ENCODE peak calls at places on chromosomes 11 and 22, in nine cellular contexts. A is transverse colon, G is HFF-Myc, M is uterus, D is neural crest cell, B is cardiac muscle cell, Q is tibial artery, F is AG04450, T is lung. E is an unnamed sample.

GRCh38 chr22:35275580-35275979 is 18.3 kb downstream of the HMGXB4 start:
- DNase-seq in G (no peak), Q (no peak), M (no peak), T (no peak), F (no peak), A (no peak), D (no peak), B (no peak), E (no peak)

GRCh38 chr11:117830674-117831351 is 6.3 kb upstream of the FXYD2 start:
- DNase-seq in A (peak), B (no peak), Q (peak), G (no peak), M (peak), F (no peak), T (no peak), D (no peak), E (no peak)

GRCh38 chr11:66969584-66970205 is 5.4 kb upstream of the C11orf86 start:
- DNase-seq in F (peak), D (no peak), A (no peak), T (no peak), B (peak), G (peak), M (no peak), Q (no peak), E (no peak)

GRCh38 chr22:44735518-44736428 is 16.6 kb upstream of the ARHGAP8 start:
- DNase-seq in T (peak), Q (peak), G (no peak), A (peak), B (peak), M (peak), F (no peak), D (peak), E (peak)

GRCh38 chr11:795638-796564 is 2.2 kb downstream of the SLC25A22 start:
- DNase-seq in M (peak), B (peak), G (no peak), F (peak), Q (peak), D (no peak), A (peak), T (peak), E (peak)

GRCh38 chr11:126121316-126121715 is 58.6 kb upstream of the CDON start:
- DNase-seq in Q (no peak), D (no peak), M (no peak), T (no peak), B (no peak), A (no peak), F (no peak), G (no peak), E (no peak)

GRCh38 chr11:60282291-60282690 is 1.8 kb downstream of the MS4A4A start:
- DNase-seq in A (no peak), F (no peak), D (no peak), B (no peak), G (no peak), T (no peak), Q (no peak), M (no peak), E (no peak)

GRCh38 chr11:76664578-76665061 is 5.9 kb downstream of the LRRC32 start:
- DNase-seq in F (no peak), B (no peak), T (no peak), D (no peak), Q (peak), G (no peak), M (peak), A (peak), E (no peak)

GRCh38 chr11:91904792-91905785 is 319.5 kb upstream of the FAT3 start:
- DNase-seq in D (no peak), T (no peak), Q (no peak), A (no peak), G (no peak), M (no peak), F (no peak), B (no peak), E (no peak)

GRCh38 chr11:11432621-11433319 is 79.7 kb upstream of the CSNK2A3 start:
- DNase-seq in F (no peak), M (no peak), A (no peak), G (no peak), D (no peak), B (no peak), Q (no peak), T (no peak), E (no peak)

GRCh38 chr11:35162795-35163194 is 23.8 kb downstream of the CD44 start:
- DNase-seq in F (no peak), T (no peak), M (no peak), B (no peak), G (no peak), A (no peak), Q (no peak), D (no peak), E (no peak)

GRCh38 chr22:39448205-39449054 is 8.4 kb upstream of the MGAT3 start:
- DNase-seq in F (no peak), T (no peak), D (no peak), A (no peak), B (no peak), G (no peak), Q (no peak), M (no peak), E (no peak)

GRCh38 chr22:49201046-49201970 is 626.4 kb downstream of the BRD1 start:
- DNase-seq in T (no peak), B (no peak), Q (peak), A (no peak), G (no peak), F (no peak), D (no peak), M (peak), E (no peak)

GRCh38 chr22:43510226-43511070 is 98.6 kb downstream of the MPPED1 start:
- DNase-seq in B (no peak), T (no peak), Q (no peak), G (no peak), F (no peak), M (no peak), D (no peak), A (no peak), E (no peak)

GRCh38 chr11:23789938-23790371 is 706.9 kb upstream of the LUZP2 start:
- DNase-seq in G (peak), Q (no peak), B (peak), A (peak), T (no peak), D (no peak), M (no peak), F (peak), E (no peak)

GRCh38 chr11:66146940-66147339 is 76.9 kb downstream of the PACS1 start:
- DNase-seq in T (no peak), G (no peak), Q (no peak), B (no peak), A (no peak), F (no peak), M (no peak), D (no peak), E (no peak)

GRCh38 chr22:50625568-50626313 is 2.2 kb downstream of the ARSA start:
- DNase-seq in F (no peak), M (no peak), B (no peak), G (no peak), A (no peak), T (no peak), D (no peak), Q (no peak), E (no peak)

GRCh38 chr22:49968313-49968830 is 7.8 kb downstream of the PIM3 start:
- DNase-seq in G (no peak), T (no peak), F (no peak), Q (peak), M (no peak), B (no peak), A (no peak), D (no peak), E (no peak)

GRCh38 chr22:33116846-33117547 is 58.8 kb upstream of the SYN3 start:
- DNase-seq in A (no peak), F (no peak), G (no peak), M (no peak), T (no peak), B (no peak), Q (no peak), D (no peak), E (no peak)

GRCh38 chr11:57230797-57231538 is 6.1 kb downstream of the APLNR start:
- DNase-seq in B (peak), F (no peak), G (no peak), A (no peak), M (no peak), D (no peak), Q (no peak), T (no peak), E (no peak)

GRCh38 chr11:67546852-67547251 is 23.6 kb upstream of the CABP2 start:
- DNase-seq in A (no peak), T (no peak), F (no peak), G (no peak), Q (no peak), M (no peak), D (no peak), B (no peak), E (no peak)

GRCh38 chr22:45584621-45585436 is 82.1 kb downstream of the FBLN1 start:
- DNase-seq in M (no peak), G (no peak), Q (no peak), B (no peak), T (no peak), A (no peak), F (no peak), D (no peak), E (no peak)

DNA sequence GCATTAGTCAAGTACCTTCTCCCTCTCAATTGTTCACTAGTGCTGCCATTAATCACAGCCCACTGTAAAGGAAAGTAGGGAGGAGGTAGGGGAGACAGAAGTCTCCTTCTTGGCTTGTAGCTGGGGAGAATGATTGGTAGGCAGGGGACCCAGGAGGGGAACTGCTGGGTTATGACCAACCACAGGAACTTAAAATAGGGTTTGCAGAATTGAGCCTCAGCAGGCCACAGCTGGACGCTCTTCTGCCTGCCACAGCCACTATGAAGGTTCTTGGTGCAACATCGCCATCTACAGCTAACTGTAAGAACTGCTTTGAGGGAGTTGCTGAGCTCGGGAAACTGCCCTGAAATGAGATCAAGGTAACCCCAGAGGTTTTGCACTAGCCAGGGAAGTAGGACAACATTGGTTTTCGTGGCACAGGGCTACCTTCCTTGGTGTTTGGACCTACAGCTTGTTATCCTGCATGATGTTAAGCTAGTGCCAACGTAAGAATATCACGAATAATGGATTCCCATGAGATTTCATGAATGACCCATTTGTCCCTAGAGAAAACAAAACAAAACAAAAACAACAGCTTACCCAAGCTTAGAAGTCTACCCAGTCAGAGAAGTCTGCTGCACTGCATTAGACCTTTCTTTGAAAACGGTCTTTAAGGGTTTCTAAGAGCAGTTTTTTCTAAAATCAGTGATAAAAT is 787.1 kb upstream of the API5 start:
- DNase-seq in M (no peak), Q (peak), G (peak), A (peak), D (peak), T (peak), F (no peak), B (peak), E (peak)
- TF ChIP-seq CTCF in M (peak), Q (peak), G (peak), A (peak), D (peak), T (peak), F (no peak), B (peak), E (peak)

DNA sequence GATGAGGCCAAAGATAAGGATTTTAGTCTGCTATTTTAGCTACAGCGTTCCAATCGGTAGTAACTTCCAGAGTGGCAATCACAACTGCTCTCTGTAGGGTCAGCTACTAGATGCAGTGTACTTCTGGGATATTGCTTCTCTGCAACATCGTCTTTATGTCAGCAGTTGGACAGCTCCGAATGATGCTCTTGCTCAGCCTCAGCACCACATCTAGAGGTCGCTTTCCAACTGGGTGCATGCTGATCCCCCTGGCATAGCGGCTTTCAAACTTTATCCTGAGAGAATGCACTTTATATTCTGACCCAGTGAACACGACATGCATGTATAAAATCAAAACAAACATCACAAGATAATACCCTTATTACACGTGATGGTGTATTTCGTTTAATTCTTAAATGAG is 219.6 kb downstream of the C11orf87 start:
- DNase-seq in T (no peak), D (peak), A (no peak), B (peak), M (no peak), G (peak), F (peak), Q (no peak), E (peak)
- TF ChIP-seq CTCF in T (no peak), D (peak), A (no peak), B (peak), M (no peak), G (no peak), F (peak), Q (no peak), E (peak)

GRCh38 chr22:26975381-26975780 is 318.0 kb downstream of the MIAT start:
- DNase-seq in F (no peak), Q (no peak), T (no peak), D (no peak), A (no peak), G (no peak), M (no peak), B (peak), E (no peak)

GRCh38 chr22:26979294-26979693 is 321.9 kb downstream of the MIAT start:
- DNase-seq in G (no peak), Q (no peak), A (no peak), T (no peak), D (no peak), B (peak), F (no peak), M (no peak), E (no peak)

GRCh38 chr22:26977741-26978140 is 320.4 kb downstream of the MIAT start:
- DNase-seq in T (no peak), F (no peak), M (no peak), Q (no peak), A (no peak), D (no peak), B (peak), G (no peak), E (no peak)

GRCh38 chr22:26974914-26975313 is 317.5 kb downstream of the MIAT start:
- DNase-seq in A (no peak), Q (no peak), T (no peak), B (no peak), M (no peak), D (no peak), F (no peak), G (no peak), E (no peak)

DNA sequence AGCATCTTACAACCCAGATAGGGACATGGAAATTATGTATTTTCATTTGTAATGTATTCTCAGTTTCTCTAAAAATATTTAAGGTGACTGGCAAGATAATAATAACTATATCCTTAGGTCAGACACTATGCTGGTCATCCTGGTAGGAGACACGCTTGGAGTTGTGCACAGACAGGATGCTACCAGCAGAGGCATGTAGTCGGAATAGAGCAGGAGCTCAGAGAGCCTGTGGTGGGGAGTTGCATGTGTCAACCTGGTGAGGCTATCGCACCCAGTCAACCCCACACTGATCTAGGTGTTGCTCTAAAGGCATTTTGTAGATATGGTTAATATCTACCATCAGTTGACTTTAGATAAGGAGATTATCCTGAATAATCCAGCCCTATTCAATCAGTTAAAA is 318.5 kb downstream of the MIAT start:
- DNase-seq in A (no peak), G (no peak), M (no peak), T (no peak), D (no peak), F (no peak), B (no peak), Q (no peak), E (no peak)
- TF ChIP-seq CTCF in A (no peak), G (no peak), M (no peak), T (no peak), D (no peak), F (no peak), B (no peak), Q (no peak), E (no peak)

GRCh38 chr22:20183823-20184222 is 33.0 kb upstream of the CCDC188 start:
- DNase-seq in T (no peak), Q (no peak), M (no peak), D (no peak), B (no peak), G (no peak), A (no peak), F (no peak), E (no peak)
- TF ChIP-seq CTCF in T (no peak), Q (no peak), M (no peak), D (no peak), B (no peak), G (no peak), A (no peak), F (no peak), E (no peak)

GRCh38 chr11:112086422-112087191 is at the start of the genes SDHD and TIMM8B:
- DNase-seq in B (peak), T (peak), F (peak), Q (peak), D (peak), G (peak), M (peak), A (peak), E (peak)
- TF ChIP-seq CTCF in B (peak), T (no peak), F (peak), Q (peak), D (peak), G (no peak), M (peak), A (peak), E (peak)

GRCh38 chr11:63749624-63750023 is 19.0 kb downstream of the ZFTA start:
- DNase-seq in B (no peak), M (no peak), T (no peak), F (no peak), D (no peak), A (no peak), Q (no peak), G (no peak), E (no peak)
- TF ChIP-seq CTCF in B (no peak), M (no peak), T (no peak), F (no peak), D (no peak), A (no peak), Q (no peak), G (no peak), E (no peak)

GRCh38 chr11:116073854-116074837 is 569.9 kb upstream of the CADM1 start:
- DNase-seq in D (peak), T (no peak), A (no peak), Q (no peak), F (no peak), G (no peak), M (peak), B (peak), E (no peak)

GRCh38 chr11:116070555-116070954 is 566.3 kb upstream of the CADM1 start:
- DNase-seq in Q (no peak), F (no peak), M (no peak), B (no peak), G (no peak), T (no peak), A (no peak), D (no peak), E (no peak)

GRCh38 chr11:116071241-116071640 is 567.0 kb upstream of the CADM1 start:
- DNase-seq in Q (no peak), F (no peak), T (no peak), G (no peak), A (no peak), M (no peak), D (no peak), B (no peak), E (no peak)

GRCh38 chr11:116072133-116072532 is 567.9 kb upstream of the CADM1 start:
- DNase-seq in T (no peak), F (no peak), Q (no peak), A (no peak), M (no peak), D (no peak), B (no peak), G (no peak), E (peak)

DNA sequence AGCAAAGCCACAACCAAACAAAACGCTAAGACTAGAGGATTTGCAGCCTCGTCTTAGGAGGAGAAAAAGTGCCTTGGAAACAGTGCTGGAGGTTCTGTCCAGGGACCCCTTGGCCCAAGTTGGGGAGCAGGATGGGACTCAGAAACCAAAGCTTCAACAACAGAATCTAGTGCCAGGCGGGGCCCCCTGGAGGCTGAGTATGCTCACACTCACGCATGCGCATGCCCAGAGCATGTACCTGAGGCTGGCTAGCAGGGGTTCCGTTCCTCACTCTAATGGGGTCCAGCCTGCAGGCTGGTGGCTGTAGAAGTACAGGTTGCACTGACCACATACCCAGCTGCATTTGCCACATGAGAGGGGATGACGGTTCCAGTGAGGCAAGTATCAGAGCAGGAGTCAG is 568.6 kb upstream of the CADM1 start:
- DNase-seq in B (no peak), F (no peak), D (peak), G (no peak), T (no peak), A (no peak), Q (no peak), M (no peak), E (no peak)
- TF ChIP-seq CTCF in B (no peak), F (peak), D (peak), G (no peak), T (no peak), A (no peak), Q (no peak), M (no peak), E (peak)

E was measured in A673.